ENCODE peak calls at places on chromosomes 4 and X, in four cellular contexts. O, E, C and I are unnamed samples. For H3K4me1, the result is how much of the 10 kb centered on the place peaks cover.

GRCh38 chr4:187027231-187027760 is 303.6 kb upstream of the FAT1 start:
- DNase-seq in O (no peak), E (no peak), C (no peak), I (no peak)

GRCh38 chrX:10579753-10580060 is 40.7 kb downstream of the MID1 start:
- DNase-seq in O (no peak), E (no peak), C (peak), I (no peak)

GRCh38 chr4:173264245-173264959 is 69.8 kb downstream of the HMGB2 start:
- DNase-seq in O (no peak), E (peak), C (peak), I (no peak)

GRCh38 chr4:49032440-49033161 is 46.5 kb downstream of the CWH43 start:
- DNase-seq in O (peak), E (no peak), C (no peak), I (no peak)

GRCh38 chr4:112852586-112852985 is 196.9 kb upstream of the ANK2 start:
- DNase-seq in O (no peak), E (no peak), C (no peak), I (no peak)

GRCh38 chr4:127505203-127505602 is 127.6 kb upstream of the INTU start:
- DNase-seq in O (peak), E (no peak), C (no peak), I (no peak)

GRCh38 chr4:11130195-11130975 is 298.3 kb downstream of the HS3ST1 start:
- DNase-seq in O (peak), E (no peak), C (no peak), I (no peak)

GRCh38 chr4:173958445-173958844 is 325.0 kb downstream of the FBXO8 start:
- DNase-seq in O (peak), E (no peak), C (no peak), I (no peak)

GRCh38 chr4:115201042-115201330 is 87.6 kb upstream of the NDST4 start:
- DNase-seq in O (no peak), E (no peak), C (no peak), I (no peak)

GRCh38 chr4:5824635-5825034 is 68.3 kb downstream of the CRMP1 start:
- DNase-seq in O (peak), E (no peak), C (peak), I (peak)

GRCh38 chrX:22800806-22801205 is 199.0 kb upstream of the DDX53 start:
- DNase-seq in O (no peak), E (no peak), C (no peak), I (no peak)

GRCh38 chr4:40305329-40306193 is 29.6 kb upstream of the CHRNA9 start:
- DNase-seq in O (no peak), E (peak), C (no peak), I (no peak)

GRCh38 chr4:36773467-36773866 is 471.1 kb upstream of the NWD2 start:
- DNase-seq in O (no peak), E (no peak), C (no peak), I (no peak)

GRCh38 chr4:83569967-83570366 is 34.1 kb downstream of the GPAT3 start:
- DNase-seq in O (peak), E (no peak), C (no peak), I (peak)

GRCh38 chrX:44234541-44234940 is 108.9 kb downstream of the EFHC2 start:
- DNase-seq in O (peak), E (no peak), C (no peak), I (no peak)

GRCh38 chr4:88533937-88534750 is 10.6 kb upstream of the PYURF start:
- DNase-seq in O (peak), E (no peak), C (no peak), I (no peak)

GRCh38 chr4:39348371-39349265 is 17.5 kb downstream of the RFC1 start:
- DNase-seq in O (peak), E (no peak), C (no peak), I (no peak)

GRCh38 chr4:74235135-74235534 is 73.1 kb upstream of the EPGN start:
- DNase-seq in O (no peak), E (no peak), C (no peak), I (no peak)

GRCh38 chr4:74451214-74451661 is 6.3 kb downstream of the AREG start:
- DNase-seq in O (peak), E (no peak), C (no peak), I (no peak)

GRCh38 chr4:38704755-38705154 is 40.8 kb downstream of the KLF3 start:
- DNase-seq in O (no peak), E (no peak), C (no peak), I (no peak)

GRCh38 chr4:38313999-38314561 is 349.9 kb upstream of the KLF3 start:
- DNase-seq in O (peak), E (no peak), C (no peak), I (peak)

GRCh38 chr4:145816091-145816490 is 122.5 kb downstream of the ZNF827 start:
- DNase-seq in O (peak), E (no peak), C (no peak), I (no peak)

GRCh38 chrX:95351089-95351488 is 1333.6 kb upstream of the DIAPH2 start:
- DNase-seq in O (no peak), E (no peak), C (no peak), I (no peak)

GRCh38 chr4:153465583-153465921 is 608 bp upstream of the TMEM131L start:
- DNase-seq in O (peak), E (peak), C (peak), I (no peak)

GRCh38 chrX:118510076-118510475 is 14.5 kb downstream of the DOCK11 start:
- DNase-seq in O (no peak), E (no peak), C (no peak), I (no peak)

GRCh38 chrX:71098302-71098701 is 2.7 kb downstream of the FOXO4 start:
- DNase-seq in O (no peak), E (peak), C (no peak), I (no peak)
- TF ChIP-seq CTCF in O (peak), E (peak), C (peak), I (peak)

GRCh38 chr4:138182838-138183426 is 59.2 kb downstream of the SLC7A11 start:
- DNase-seq in O (peak), E (no peak), C (peak), I (no peak)

GRCh38 chr4:138175337-138175794 is 66.8 kb downstream of the SLC7A11 start:
- DNase-seq in O (no peak), E (no peak), C (no peak), I (no peak)

GRCh38 chr4:138181288-138181687 is 60.9 kb downstream of the SLC7A11 start:
- DNase-seq in O (no peak), E (no peak), C (no peak), I (no peak)

GRCh38 chr4:138177278-138177968 is 64.7 kb downstream of the SLC7A11 start:
- DNase-seq in O (no peak), E (no peak), C (no peak), I (no peak)

DNA sequence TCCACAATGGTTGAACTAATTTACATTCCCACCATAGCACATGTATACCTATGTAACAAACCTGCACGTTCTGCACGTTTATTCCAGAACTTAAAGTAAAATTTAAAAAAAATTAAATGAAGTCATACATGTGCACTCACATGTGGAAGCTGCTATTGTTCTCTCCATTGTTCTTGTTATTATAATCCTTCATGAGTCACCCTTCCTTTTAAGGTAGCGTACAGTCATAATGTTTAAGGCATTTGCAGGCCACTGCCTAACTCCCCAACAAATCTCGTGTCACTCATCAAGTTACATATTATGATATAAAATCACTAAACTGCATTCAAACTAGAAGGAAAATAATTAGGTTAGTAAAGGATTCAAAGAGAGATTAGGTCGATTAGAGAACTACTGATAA is 63.6 kb downstream of the SLC7A11 start:
- DNase-seq in O (peak), E (no peak), C (no peak), I (no peak)
- H3K4me1 ChIP-seq in O (under half), E (under half), C (under half), I (under half)

GRCh38 chr4:182085051-182085480 is 158.1 kb upstream of the TENM3 start:
- DNase-seq in O (no peak), E (no peak), C (peak), I (no peak)

GRCh38 chr4:182090186-182090585 is 153.0 kb upstream of the TENM3 start:
- DNase-seq in O (no peak), E (no peak), C (no peak), I (no peak)

GRCh38 chr4:182091128-182091527 is 152.1 kb upstream of the TENM3 start:
- DNase-seq in O (no peak), E (no peak), C (no peak), I (no peak)

GRCh38 chr4:182093431-182093831 is 149.8 kb upstream of the TENM3 start:
- DNase-seq in O (no peak), E (no peak), C (no peak), I (no peak)

DNA sequence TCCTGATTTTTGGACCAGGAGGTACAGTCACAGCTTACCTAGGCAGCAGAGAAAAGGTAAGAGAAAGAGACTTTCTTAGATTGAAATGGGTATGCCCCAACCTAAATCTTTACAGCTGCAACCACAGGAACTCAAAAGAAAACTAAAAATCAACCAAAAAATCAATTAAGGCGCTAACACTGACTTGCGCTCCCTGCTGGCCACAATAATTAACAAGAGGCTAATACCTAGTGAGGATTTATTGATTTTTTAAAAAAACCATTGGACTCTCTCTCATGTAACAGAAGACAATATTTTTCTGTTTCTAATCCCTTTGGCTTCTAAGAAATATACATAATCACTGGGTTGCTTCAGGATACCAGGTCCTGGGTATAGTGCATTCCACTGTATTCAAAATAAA is 153.9 kb upstream of the TENM3 start:
- DNase-seq in O (no peak), E (no peak), C (peak), I (no peak)
- TF ChIP-seq CTCF in O (peak), E (no peak), C (peak), I (peak)

GRCh38 chr4:77156533-77156911 is 485 bp upstream of the CCNG2 start:
- DNase-seq in O (peak), E (peak), C (peak), I (peak)
- H3K4me1 ChIP-seq in O (under half), E (under half), C (half or more), I (under half)

GRCh38 chr4:76084542-76084941 is 10.0 kb downstream of the ART3 start:
- DNase-seq in O (no peak), E (no peak), C (no peak), I (no peak)

GRCh38 chr4:76083386-76083785 is 8.9 kb downstream of the ART3 start:
- DNase-seq in O (peak), E (no peak), C (no peak), I (no peak)

GRCh38 chr4:76088719-76089118 is 14.2 kb downstream of the ART3 start:
- DNase-seq in O (no peak), E (no peak), C (no peak), I (no peak)

GRCh38 chr4:76090241-76090691 is 15.8 kb downstream of the ART3 start:
- DNase-seq in O (peak), E (no peak), C (no peak), I (no peak)

GRCh38 chr4:76087007-76087769 is 12.7 kb downstream of the ART3 start:
- DNase-seq in O (peak), E (no peak), C (peak), I (no peak)
- TF ChIP-seq CTCF in O (peak), E (no peak), C (peak), I (peak)